ENCODE peak calls at places on chromosomes 7 and 10, in six cellular contexts. One of them, this sample, is unnamed.

GRCh38 chr10:22420787-22421517 is 75.7 kb downstream of the SPAG6 start:
- DNase-seq in AG08396: no peak
- DNase-seq in activated CD4-positive, alpha-beta T cell treated with anti-CD3 and anti-CD28 coated beads for 24 hours: no peak
- DNase-seq in activated naive CD8-positive, alpha-beta T cell treated with anti-CD3 and anti-CD28 coated beads, Interleukin-2, amount 50 U/mL, for 24 hours: no peak
- DNase-seq in activated CD4-positive, CD25-positive, alpha-beta regulatory T cell treated with anti-CD3 and anti-CD28 coated beads, Interleukin-2, amount 50 U/mL, for 72 hours: no peak
- DNase-seq in T-cell: no peak
- DNase-seq in this sample: no peak

GRCh38 chr10:91622601-91623000 is 10.3 kb downstream of the PPP1R3C start:
- DNase-seq in activated CD4-positive, alpha-beta T cell treated with anti-CD3 and anti-CD28 coated beads for 24 hours: no peak
- DNase-seq in activated CD4-positive, CD25-positive, alpha-beta regulatory T cell treated with anti-CD3 and anti-CD28 coated beads, Interleukin-2, amount 50 U/mL, for 72 hours: no peak
- DNase-seq in AG08396: no peak
- DNase-seq in T-cell: no peak
- DNase-seq in activated naive CD8-positive, alpha-beta T cell treated with anti-CD3 and anti-CD28 coated beads, Interleukin-2, amount 50 U/mL, for 24 hours: no peak
- DNase-seq in this sample: no peak

GRCh38 chr7:129575699-129576098 is 35.8 kb upstream of the NRF1 start:
- DNase-seq in activated CD4-positive, alpha-beta T cell treated with anti-CD3 and anti-CD28 coated beads for 24 hours: no peak
- DNase-seq in AG08396: no peak
- DNase-seq in activated naive CD8-positive, alpha-beta T cell treated with anti-CD3 and anti-CD28 coated beads, Interleukin-2, amount 50 U/mL, for 24 hours: no peak
- DNase-seq in T-cell: no peak
- DNase-seq in activated CD4-positive, CD25-positive, alpha-beta regulatory T cell treated with anti-CD3 and anti-CD28 coated beads, Interleukin-2, amount 50 U/mL, for 72 hours: no peak
- DNase-seq in this sample: no peak

GRCh38 chr10:62560207-62560819 is 186.1 kb downstream of the ZNF365 start:
- DNase-seq in T-cell: no peak
- DNase-seq in AG08396: peak
- DNase-seq in activated CD4-positive, alpha-beta T cell treated with anti-CD3 and anti-CD28 coated beads for 24 hours: no peak
- DNase-seq in activated naive CD8-positive, alpha-beta T cell treated with anti-CD3 and anti-CD28 coated beads, Interleukin-2, amount 50 U/mL, for 24 hours: no peak
- DNase-seq in activated CD4-positive, CD25-positive, alpha-beta regulatory T cell treated with anti-CD3 and anti-CD28 coated beads, Interleukin-2, amount 50 U/mL, for 72 hours: no peak
- DNase-seq in this sample: no peak

GRCh38 chr7:12256025-12256570 is 45.0 kb downstream of the TMEM106B start:
- DNase-seq in AG08396: peak
- DNase-seq in T-cell: no peak
- DNase-seq in activated CD4-positive, CD25-positive, alpha-beta regulatory T cell treated with anti-CD3 and anti-CD28 coated beads, Interleukin-2, amount 50 U/mL, for 72 hours: no peak
- DNase-seq in activated naive CD8-positive, alpha-beta T cell treated with anti-CD3 and anti-CD28 coated beads, Interleukin-2, amount 50 U/mL, for 24 hours: no peak
- DNase-seq in activated CD4-positive, alpha-beta T cell treated with anti-CD3 and anti-CD28 coated beads for 24 hours: no peak
- DNase-seq in this sample: no peak

GRCh38 chr10:21134645-21135395 is 237.7 kb upstream of the NEBL start:
- DNase-seq in activated CD4-positive, CD25-positive, alpha-beta regulatory T cell treated with anti-CD3 and anti-CD28 coated beads, Interleukin-2, amount 50 U/mL, for 72 hours: no peak
- DNase-seq in T-cell: no peak
- DNase-seq in activated naive CD8-positive, alpha-beta T cell treated with anti-CD3 and anti-CD28 coated beads, Interleukin-2, amount 50 U/mL, for 24 hours: no peak
- DNase-seq in AG08396: no peak
- DNase-seq in activated CD4-positive, alpha-beta T cell treated with anti-CD3 and anti-CD28 coated beads for 24 hours: no peak
- DNase-seq in this sample: no peak

GRCh38 chr10:76647276-76647675 is 990.3 kb downstream of the KCNMA1 start:
- DNase-seq in activated naive CD8-positive, alpha-beta T cell treated with anti-CD3 and anti-CD28 coated beads, Interleukin-2, amount 50 U/mL, for 24 hours: no peak
- DNase-seq in T-cell: no peak
- DNase-seq in activated CD4-positive, CD25-positive, alpha-beta regulatory T cell treated with anti-CD3 and anti-CD28 coated beads, Interleukin-2, amount 50 U/mL, for 72 hours: no peak
- DNase-seq in activated CD4-positive, alpha-beta T cell treated with anti-CD3 and anti-CD28 coated beads for 24 hours: no peak
- DNase-seq in AG08396: no peak
- DNase-seq in this sample: no peak

GRCh38 chr7:128351296-128352123 is 7.8 kb upstream of the RBM28 start:
- DNase-seq in activated CD4-positive, alpha-beta T cell treated with anti-CD3 and anti-CD28 coated beads for 24 hours: no peak
- DNase-seq in activated CD4-positive, CD25-positive, alpha-beta regulatory T cell treated with anti-CD3 and anti-CD28 coated beads, Interleukin-2, amount 50 U/mL, for 72 hours: no peak
- DNase-seq in T-cell: no peak
- DNase-seq in activated naive CD8-positive, alpha-beta T cell treated with anti-CD3 and anti-CD28 coated beads, Interleukin-2, amount 50 U/mL, for 24 hours: no peak
- DNase-seq in AG08396: peak
- DNase-seq in this sample: peak

GRCh38 chr10:124745678-124746077 is 1.5 kb upstream of the FAM53B start:
- DNase-seq in T-cell: no peak
- DNase-seq in activated CD4-positive, CD25-positive, alpha-beta regulatory T cell treated with anti-CD3 and anti-CD28 coated beads, Interleukin-2, amount 50 U/mL, for 72 hours: no peak
- DNase-seq in AG08396: no peak
- DNase-seq in activated naive CD8-positive, alpha-beta T cell treated with anti-CD3 and anti-CD28 coated beads, Interleukin-2, amount 50 U/mL, for 24 hours: no peak
- DNase-seq in activated CD4-positive, alpha-beta T cell treated with anti-CD3 and anti-CD28 coated beads for 24 hours: no peak
- DNase-seq in this sample: peak

GRCh38 chr7:80699030-80699638 is 60.7 kb downstream of the CD36 start:
- DNase-seq in AG08396: peak
- DNase-seq in T-cell: no peak
- DNase-seq in activated CD4-positive, alpha-beta T cell treated with anti-CD3 and anti-CD28 coated beads for 24 hours: no peak
- DNase-seq in activated naive CD8-positive, alpha-beta T cell treated with anti-CD3 and anti-CD28 coated beads, Interleukin-2, amount 50 U/mL, for 24 hours: no peak
- DNase-seq in activated CD4-positive, CD25-positive, alpha-beta regulatory T cell treated with anti-CD3 and anti-CD28 coated beads, Interleukin-2, amount 50 U/mL, for 72 hours: no peak
- DNase-seq in this sample: peak

GRCh38 chr7:416761-417624 is 102.7 kb downstream of the PDGFA start:
- DNase-seq in activated CD4-positive, alpha-beta T cell treated with anti-CD3 and anti-CD28 coated beads for 24 hours: no peak
- DNase-seq in T-cell: no peak
- DNase-seq in activated naive CD8-positive, alpha-beta T cell treated with anti-CD3 and anti-CD28 coated beads, Interleukin-2, amount 50 U/mL, for 24 hours: no peak
- DNase-seq in AG08396: no peak
- DNase-seq in activated CD4-positive, CD25-positive, alpha-beta regulatory T cell treated with anti-CD3 and anti-CD28 coated beads, Interleukin-2, amount 50 U/mL, for 72 hours: no peak
- DNase-seq in this sample: no peak

GRCh38 chr10:135601-136464 is 578 bp downstream of the ZMYND11 start:
- DNase-seq in activated naive CD8-positive, alpha-beta T cell treated with anti-CD3 and anti-CD28 coated beads, Interleukin-2, amount 50 U/mL, for 24 hours: peak
- DNase-seq in activated CD4-positive, CD25-positive, alpha-beta regulatory T cell treated with anti-CD3 and anti-CD28 coated beads, Interleukin-2, amount 50 U/mL, for 72 hours: peak
- DNase-seq in activated CD4-positive, alpha-beta T cell treated with anti-CD3 and anti-CD28 coated beads for 24 hours: peak
- DNase-seq in T-cell: peak
- DNase-seq in AG08396: peak
- DNase-seq in this sample: peak

GRCh38 chr7:17939670-17940301 is 508 bp downstream of the SNX13 start:
- DNase-seq in activated CD4-positive, CD25-positive, alpha-beta regulatory T cell treated with anti-CD3 and anti-CD28 coated beads, Interleukin-2, amount 50 U/mL, for 72 hours: peak
- DNase-seq in activated naive CD8-positive, alpha-beta T cell treated with anti-CD3 and anti-CD28 coated beads, Interleukin-2, amount 50 U/mL, for 24 hours: peak
- DNase-seq in AG08396: peak
- DNase-seq in T-cell: peak
- DNase-seq in activated CD4-positive, alpha-beta T cell treated with anti-CD3 and anti-CD28 coated beads for 24 hours: no peak
- DNase-seq in this sample: no peak

GRCh38 chr7:4058158-4058557 is 623.9 kb upstream of the FOXK1 start:
- DNase-seq in activated naive CD8-positive, alpha-beta T cell treated with anti-CD3 and anti-CD28 coated beads, Interleukin-2, amount 50 U/mL, for 24 hours: no peak
- DNase-seq in T-cell: no peak
- DNase-seq in activated CD4-positive, alpha-beta T cell treated with anti-CD3 and anti-CD28 coated beads for 24 hours: no peak
- DNase-seq in AG08396: no peak
- DNase-seq in activated CD4-positive, CD25-positive, alpha-beta regulatory T cell treated with anti-CD3 and anti-CD28 coated beads, Interleukin-2, amount 50 U/mL, for 72 hours: no peak
- DNase-seq in this sample: no peak

GRCh38 chr7:99541212-99541611 is 10.7 kb downstream of the FAM200A start:
- DNase-seq in activated naive CD8-positive, alpha-beta T cell treated with anti-CD3 and anti-CD28 coated beads, Interleukin-2, amount 50 U/mL, for 24 hours: no peak
- DNase-seq in AG08396: peak
- DNase-seq in activated CD4-positive, alpha-beta T cell treated with anti-CD3 and anti-CD28 coated beads for 24 hours: no peak
- DNase-seq in T-cell: no peak
- DNase-seq in activated CD4-positive, CD25-positive, alpha-beta regulatory T cell treated with anti-CD3 and anti-CD28 coated beads, Interleukin-2, amount 50 U/mL, for 72 hours: no peak
- DNase-seq in this sample: no peak

GRCh38 chr10:121927841-121928527 is at the start of gene ATE1:
- DNase-seq in activated CD4-positive, alpha-beta T cell treated with anti-CD3 and anti-CD28 coated beads for 24 hours: peak
- DNase-seq in activated naive CD8-positive, alpha-beta T cell treated with anti-CD3 and anti-CD28 coated beads, Interleukin-2, amount 50 U/mL, for 24 hours: peak
- DNase-seq in activated CD4-positive, CD25-positive, alpha-beta regulatory T cell treated with anti-CD3 and anti-CD28 coated beads, Interleukin-2, amount 50 U/mL, for 72 hours: peak
- DNase-seq in T-cell: peak
- DNase-seq in AG08396: peak
- DNase-seq in this sample: peak

GRCh38 chr10:12875100-12875499 is 126.4 kb downstream of the CCDC3 start:
- DNase-seq in AG08396: no peak
- DNase-seq in activated naive CD8-positive, alpha-beta T cell treated with anti-CD3 and anti-CD28 coated beads, Interleukin-2, amount 50 U/mL, for 24 hours: no peak
- DNase-seq in T-cell: no peak
- DNase-seq in activated CD4-positive, alpha-beta T cell treated with anti-CD3 and anti-CD28 coated beads for 24 hours: no peak
- DNase-seq in activated CD4-positive, CD25-positive, alpha-beta regulatory T cell treated with anti-CD3 and anti-CD28 coated beads, Interleukin-2, amount 50 U/mL, for 72 hours: no peak
- DNase-seq in this sample: no peak

GRCh38 chr7:147081117-147081516 is 964.5 kb downstream of the CNTNAP2 start:
- DNase-seq in activated CD4-positive, alpha-beta T cell treated with anti-CD3 and anti-CD28 coated beads for 24 hours: no peak
- DNase-seq in T-cell: no peak
- DNase-seq in activated CD4-positive, CD25-positive, alpha-beta regulatory T cell treated with anti-CD3 and anti-CD28 coated beads, Interleukin-2, amount 50 U/mL, for 72 hours: no peak
- DNase-seq in AG08396: no peak
- DNase-seq in activated naive CD8-positive, alpha-beta T cell treated with anti-CD3 and anti-CD28 coated beads, Interleukin-2, amount 50 U/mL, for 24 hours: no peak
- DNase-seq in this sample: no peak

GRCh38 chr7:84194484-84195260 is at the start of gene SEMA3A:
- DNase-seq in activated CD4-positive, CD25-positive, alpha-beta regulatory T cell treated with anti-CD3 and anti-CD28 coated beads, Interleukin-2, amount 50 U/mL, for 72 hours: no peak
- DNase-seq in activated CD4-positive, alpha-beta T cell treated with anti-CD3 and anti-CD28 coated beads for 24 hours: no peak
- DNase-seq in T-cell: no peak
- DNase-seq in activated naive CD8-positive, alpha-beta T cell treated with anti-CD3 and anti-CD28 coated beads, Interleukin-2, amount 50 U/mL, for 24 hours: peak
- DNase-seq in AG08396: peak
- DNase-seq in this sample: no peak

GRCh38 chr7:139762886-139763285 is 14.9 kb downstream of the HIPK2 start:
- DNase-seq in activated CD4-positive, alpha-beta T cell treated with anti-CD3 and anti-CD28 coated beads for 24 hours: no peak
- DNase-seq in T-cell: no peak
- DNase-seq in activated naive CD8-positive, alpha-beta T cell treated with anti-CD3 and anti-CD28 coated beads, Interleukin-2, amount 50 U/mL, for 24 hours: no peak
- DNase-seq in activated CD4-positive, CD25-positive, alpha-beta regulatory T cell treated with anti-CD3 and anti-CD28 coated beads, Interleukin-2, amount 50 U/mL, for 72 hours: no peak
- DNase-seq in AG08396: peak
- DNase-seq in this sample: no peak

GRCh38 chr7:68700414-68700813 is 897.9 kb upstream of the AUTS2 start:
- DNase-seq in activated naive CD8-positive, alpha-beta T cell treated with anti-CD3 and anti-CD28 coated beads, Interleukin-2, amount 50 U/mL, for 24 hours: no peak
- DNase-seq in AG08396: no peak
- DNase-seq in T-cell: no peak
- DNase-seq in activated CD4-positive, alpha-beta T cell treated with anti-CD3 and anti-CD28 coated beads for 24 hours: no peak
- DNase-seq in activated CD4-positive, CD25-positive, alpha-beta regulatory T cell treated with anti-CD3 and anti-CD28 coated beads, Interleukin-2, amount 50 U/mL, for 72 hours: no peak
- DNase-seq in this sample: no peak

GRCh38 chr7:79610905-79611304 is 157.4 kb upstream of the MAGI2 start:
- DNase-seq in T-cell: no peak
- DNase-seq in activated naive CD8-positive, alpha-beta T cell treated with anti-CD3 and anti-CD28 coated beads, Interleukin-2, amount 50 U/mL, for 24 hours: no peak
- DNase-seq in AG08396: no peak
- DNase-seq in activated CD4-positive, alpha-beta T cell treated with anti-CD3 and anti-CD28 coated beads for 24 hours: no peak
- DNase-seq in activated CD4-positive, CD25-positive, alpha-beta regulatory T cell treated with anti-CD3 and anti-CD28 coated beads, Interleukin-2, amount 50 U/mL, for 72 hours: no peak
- DNase-seq in this sample: no peak

GRCh38 chr10:132546567-132547420 is 9.2 kb downstream of the INPP5A start:
- DNase-seq in activated CD4-positive, CD25-positive, alpha-beta regulatory T cell treated with anti-CD3 and anti-CD28 coated beads, Interleukin-2, amount 50 U/mL, for 72 hours: no peak
- DNase-seq in AG08396: no peak
- DNase-seq in T-cell: no peak
- DNase-seq in activated CD4-positive, alpha-beta T cell treated with anti-CD3 and anti-CD28 coated beads for 24 hours: no peak
- DNase-seq in activated naive CD8-positive, alpha-beta T cell treated with anti-CD3 and anti-CD28 coated beads, Interleukin-2, amount 50 U/mL, for 24 hours: peak
- DNase-seq in this sample: no peak

GRCh38 chr7:47506716-47507354 is 75.1 kb downstream of the TNS3 start:
- DNase-seq in T-cell: no peak
- DNase-seq in activated naive CD8-positive, alpha-beta T cell treated with anti-CD3 and anti-CD28 coated beads, Interleukin-2, amount 50 U/mL, for 24 hours: no peak
- DNase-seq in AG08396: no peak
- DNase-seq in activated CD4-positive, alpha-beta T cell treated with anti-CD3 and anti-CD28 coated beads for 24 hours: no peak
- DNase-seq in activated CD4-positive, CD25-positive, alpha-beta regulatory T cell treated with anti-CD3 and anti-CD28 coated beads, Interleukin-2, amount 50 U/mL, for 72 hours: no peak
- DNase-seq in this sample: no peak

GRCh38 chr10:44978570-44979280 is at the start of gene DEPP1:
- DNase-seq in activated CD4-positive, alpha-beta T cell treated with anti-CD3 and anti-CD28 coated beads for 24 hours: no peak
- DNase-seq in activated CD4-positive, CD25-positive, alpha-beta regulatory T cell treated with anti-CD3 and anti-CD28 coated beads, Interleukin-2, amount 50 U/mL, for 72 hours: no peak
- DNase-seq in AG08396: peak
- DNase-seq in T-cell: no peak
- DNase-seq in activated naive CD8-positive, alpha-beta T cell treated with anti-CD3 and anti-CD28 coated beads, Interleukin-2, amount 50 U/mL, for 24 hours: no peak
- DNase-seq in this sample: no peak

GRCh38 chr10:79311581-79312407 is 35.5 kb upstream of the PPIF start:
- DNase-seq in T-cell: no peak
- DNase-seq in activated naive CD8-positive, alpha-beta T cell treated with anti-CD3 and anti-CD28 coated beads, Interleukin-2, amount 50 U/mL, for 24 hours: no peak
- DNase-seq in activated CD4-positive, alpha-beta T cell treated with anti-CD3 and anti-CD28 coated beads for 24 hours: no peak
- DNase-seq in AG08396: no peak
- DNase-seq in activated CD4-positive, CD25-positive, alpha-beta regulatory T cell treated with anti-CD3 and anti-CD28 coated beads, Interleukin-2, amount 50 U/mL, for 72 hours: no peak
- DNase-seq in this sample: no peak

GRCh38 chr10:91931526-91932190 is 8.1 kb downstream of the BTAF1 start:
- DNase-seq in activated CD4-positive, CD25-positive, alpha-beta regulatory T cell treated with anti-CD3 and anti-CD28 coated beads, Interleukin-2, amount 50 U/mL, for 72 hours: no peak
- DNase-seq in AG08396: no peak
- DNase-seq in activated naive CD8-positive, alpha-beta T cell treated with anti-CD3 and anti-CD28 coated beads, Interleukin-2, amount 50 U/mL, for 24 hours: no peak
- DNase-seq in T-cell: no peak
- DNase-seq in activated CD4-positive, alpha-beta T cell treated with anti-CD3 and anti-CD28 coated beads for 24 hours: no peak
- DNase-seq in this sample: no peak

GRCh38 chr10:29828440-29828894 is 193.7 kb upstream of the SVIL start:
- DNase-seq in activated CD4-positive, alpha-beta T cell treated with anti-CD3 and anti-CD28 coated beads for 24 hours: no peak
- DNase-seq in activated CD4-positive, CD25-positive, alpha-beta regulatory T cell treated with anti-CD3 and anti-CD28 coated beads, Interleukin-2, amount 50 U/mL, for 72 hours: no peak
- DNase-seq in activated naive CD8-positive, alpha-beta T cell treated with anti-CD3 and anti-CD28 coated beads, Interleukin-2, amount 50 U/mL, for 24 hours: no peak
- DNase-seq in T-cell: no peak
- DNase-seq in AG08396: no peak
- DNase-seq in this sample: no peak

GRCh38 chr10:8026349-8027259 is 27.9 kb upstream of the GATA3 start:
- DNase-seq in AG08396: no peak
- DNase-seq in T-cell: no peak
- DNase-seq in activated CD4-positive, alpha-beta T cell treated with anti-CD3 and anti-CD28 coated beads for 24 hours: no peak
- DNase-seq in activated naive CD8-positive, alpha-beta T cell treated with anti-CD3 and anti-CD28 coated beads, Interleukin-2, amount 50 U/mL, for 24 hours: no peak
- DNase-seq in activated CD4-positive, CD25-positive, alpha-beta regulatory T cell treated with anti-CD3 and anti-CD28 coated beads, Interleukin-2, amount 50 U/mL, for 72 hours: no peak
- DNase-seq in this sample: no peak